ENCODE peak calls at places on chromosomes 2 and 18, in four cellular contexts. A is brain microvascular endothelial cell, T is AG04450, M is transverse colon. X is an unnamed sample.

GRCh38 chr2:219344756-219345458 is 12.4 kb upstream of the RESP18 start:
- DNase-seq in A (peak; percentile 41), T (no peak), M (peak; percentile 38), X (no peak)

GRCh38 chr18:12421732-12422131 is 14.0 kb downstream of the PRELID3A start:
- DNase-seq in A (no peak), T (no peak), M (no peak), X (no peak)

GRCh38 chr18:57436193-57436964 is 1.2 kb downstream of the ONECUT2 start:
- DNase-seq in A (no peak), T (no peak), M (no peak), X (no peak)

GRCh38 chr18:48777026-48777736 is 173.6 kb downstream of the SMAD7 start:
- DNase-seq in A (peak; percentile 36), T (no peak), M (peak; percentile 74), X (peak; percentile 59)

GRCh38 chr2:239042046-239042445 is 194.2 kb downstream of the TWIST2 start:
- DNase-seq in A (no peak), T (no peak), M (no peak), X (no peak)

GRCh38 chr18:567119-567518 is 13.1 kb upstream of the CETN1 start:
- DNase-seq in A (no peak), T (no peak), M (no peak), X (no peak)

GRCh38 chr2:160175169-160176130 is 24.6 kb downstream of the ITGB6 start:
- DNase-seq in A (no peak), T (no peak), M (no peak), X (no peak)

GRCh38 chr2:188983427-188984101 is 9.4 kb downstream of the COL3A1 start:
- DNase-seq in A (peak; percentile 43), T (no peak), M (no peak), X (no peak)

GRCh38 chr2:197013098-197013497 is 86.6 kb upstream of the PGAP1 start:
- DNase-seq in A (no peak), T (no peak), M (no peak), X (no peak)

GRCh38 chr2:147017976-147018645 is 826.7 kb upstream of the ACVR2A start:
- DNase-seq in A (no peak), T (no peak), M (no peak), X (no peak)

GRCh38 chr2:83967854-83968253 is 491.2 kb downstream of the SUCLG1 start:
- DNase-seq in A (no peak), T (no peak), M (no peak), X (no peak)

GRCh38 chr18:2515908-2516625 is 55.2 kb downstream of the METTL4 start:
- DNase-seq in A (peak; percentile 89), T (peak; percentile 58), M (no peak), X (peak; percentile 4)

GRCh38 chr2:18949871-18950597 is 360.7 kb upstream of the NT5C1B start:
- DNase-seq in A (peak; percentile 87), T (peak; percentile 67), M (no peak), X (peak; percentile 3)
- H3K27ac ChIP-seq in A (peak overlapping the region; percentile 44), T (peak overlapping the region; percentile 71), M (peak overlapping the region; percentile 53), X (no peak overlapping the region)

DNA sequence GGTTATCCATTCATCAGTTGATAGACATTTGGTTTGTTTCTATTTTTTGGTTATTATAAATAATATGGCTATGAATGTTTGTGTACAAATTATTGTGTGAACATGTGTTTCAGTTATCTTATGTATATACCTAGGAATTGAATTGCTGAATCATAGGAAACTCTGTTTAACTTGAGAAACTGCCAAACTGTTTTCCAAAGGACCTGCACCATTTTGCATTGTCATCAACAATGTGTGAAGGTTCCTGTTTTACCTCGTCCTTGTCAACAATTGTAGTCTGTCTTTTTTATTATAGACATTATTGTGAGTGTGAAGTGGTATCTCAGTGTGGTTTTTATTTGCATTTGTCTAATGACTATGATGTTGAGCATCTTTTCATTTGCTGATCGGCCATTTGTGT is 17.1 kb downstream of the PDK1 start:
- DNase-seq in A (no peak), T (no peak), M (no peak), X (no peak)
- H3K4me3 ChIP-seq in A (no peak overlapping the region), T (no peak overlapping the region), M (no peak overlapping the region), X (no peak overlapping the region)

GRCh38 chr2:213281156-213281555 is 3.1 kb upstream of the SPAG16 start:
- DNase-seq in A (no peak), T (no peak), M (no peak), X (no peak)
- H3K27ac ChIP-seq in A (no peak overlapping the region), T (no peak overlapping the region), M (no peak overlapping the region), X (no peak overlapping the region)

GRCh38 chr2:223123859-223124610 is 72.0 kb downstream of the KCNE4 start:
- DNase-seq in A (no peak), T (no peak), M (no peak), X (no peak)
- H3K4me3 ChIP-seq in A (no peak overlapping the region), T (no peak overlapping the region), M (no peak overlapping the region), X (no peak overlapping the region)